ENCODE peak calls at places on chromosomes 5 and 9, in four cellular contexts. One of them, this sample, is unnamed.

GRCh38 chr5:77839691-77840090 is 63.6 kb upstream of the TBCA start:
- DNase-seq in lower lobe of right lung: no peak
- DNase-seq in epithelial cell of esophagus: no peak
- DNase-seq in ascending aorta: no peak
- DNase-seq in this sample: no peak

GRCh38 chr9:108743426-108743825 is 112.4 kb downstream of the ACTL7B start:
- DNase-seq in lower lobe of right lung: no peak
- DNase-seq in epithelial cell of esophagus: no peak
- DNase-seq in ascending aorta: no peak
- DNase-seq in this sample: no peak

GRCh38 chr9:17742065-17742464 is 163.2 kb downstream of the SH3GL2 start:
- DNase-seq in lower lobe of right lung: no peak
- DNase-seq in epithelial cell of esophagus: peak
- DNase-seq in ascending aorta: no peak
- DNase-seq in this sample: no peak

GRCh38 chr5:90985341-90985740 is 397.8 kb downstream of the ARRDC3 start:
- DNase-seq in epithelial cell of esophagus: no peak
- DNase-seq in ascending aorta: no peak
- DNase-seq in lower lobe of right lung: no peak
- DNase-seq in this sample: no peak

GRCh38 chr9:920927-921326 is 55.5 kb upstream of the DMRT3 start:
- DNase-seq in lower lobe of right lung: no peak
- DNase-seq in epithelial cell of esophagus: no peak
- DNase-seq in ascending aorta: no peak
- DNase-seq in this sample: no peak

GRCh38 chr9:84121991-84122523 is 141.5 kb downstream of the RMI1 start:
- DNase-seq in epithelial cell of esophagus: no peak
- DNase-seq in lower lobe of right lung: no peak
- DNase-seq in ascending aorta: no peak
- DNase-seq in this sample: no peak

GRCh38 chr5:136686192-136686872 is 321.0 kb upstream of the TRPC7 start:
- DNase-seq in epithelial cell of esophagus: peak
- DNase-seq in lower lobe of right lung: no peak
- DNase-seq in ascending aorta: no peak
- DNase-seq in this sample: no peak

GRCh38 chr5:139962445-139962844 is 80.7 kb downstream of the NRG2 start:
- DNase-seq in epithelial cell of esophagus: no peak
- DNase-seq in lower lobe of right lung: no peak
- DNase-seq in ascending aorta: no peak
- DNase-seq in this sample: no peak

GRCh38 chr9:79975471-79976316 is 403.9 kb downstream of the TLE4 start:
- DNase-seq in lower lobe of right lung: no peak
- DNase-seq in ascending aorta: no peak
- DNase-seq in epithelial cell of esophagus: no peak
- DNase-seq in this sample: no peak

GRCh38 chr9:133306242-133307194 is 29.5 kb downstream of the SURF6 start:
- DNase-seq in lower lobe of right lung: no peak
- DNase-seq in ascending aorta: no peak
- DNase-seq in epithelial cell of esophagus: no peak
- DNase-seq in this sample: no peak

GRCh38 chr5:172383231-172383802 is 71.0 kb downstream of the SH3PXD2B start:
- DNase-seq in lower lobe of right lung: no peak
- DNase-seq in ascending aorta: no peak
- DNase-seq in epithelial cell of esophagus: peak
- DNase-seq in this sample: peak

GRCh38 chr5:19986036-19986619 is 1.9 kb downstream of the CDH18 start:
- DNase-seq in epithelial cell of esophagus: peak
- DNase-seq in ascending aorta: no peak
- DNase-seq in lower lobe of right lung: no peak
- DNase-seq in this sample: no peak

GRCh38 chr9:116190997-116191396 is 37.4 kb downstream of the PAPPA start:
- DNase-seq in ascending aorta: no peak
- DNase-seq in lower lobe of right lung: no peak
- DNase-seq in epithelial cell of esophagus: peak
- DNase-seq in this sample: no peak

GRCh38 chr5:172773481-172774469 is 2.8 kb upstream of the DUSP1 start:
- DNase-seq in ascending aorta: no peak
- DNase-seq in lower lobe of right lung: no peak
- DNase-seq in epithelial cell of esophagus: peak
- DNase-seq in this sample: no peak

GRCh38 chr9:110141118-110141797 is 66.7 kb downstream of the C9orf152 start:
- DNase-seq in ascending aorta: no peak
- DNase-seq in epithelial cell of esophagus: peak
- DNase-seq in lower lobe of right lung: no peak
- DNase-seq in this sample: no peak

GRCh38 chr9:86891091-86891490 is 56.2 kb downstream of the GAS1 start:
- DNase-seq in ascending aorta: no peak
- DNase-seq in epithelial cell of esophagus: no peak
- DNase-seq in lower lobe of right lung: no peak
- DNase-seq in this sample: no peak

GRCh38 chr5:154118832-154119442 is 71.6 kb upstream of the GALNT10 start:
- DNase-seq in lower lobe of right lung: no peak
- DNase-seq in ascending aorta: no peak
- DNase-seq in epithelial cell of esophagus: peak
- DNase-seq in this sample: no peak

GRCh38 chr5:52657231-52657645 is 130.5 kb upstream of the ITGA1 start:
- DNase-seq in lower lobe of right lung: no peak
- DNase-seq in epithelial cell of esophagus: peak
- DNase-seq in ascending aorta: no peak
- DNase-seq in this sample: no peak

GRCh38 chr5:158970569-158971014 is 129.1 kb downstream of the EBF1 start:
- DNase-seq in ascending aorta: no peak
- DNase-seq in lower lobe of right lung: no peak
- DNase-seq in epithelial cell of esophagus: no peak
- DNase-seq in this sample: no peak

GRCh38 chr9:108803666-108804065 is 52.1 kb downstream of the ACTL7B start:
- DNase-seq in lower lobe of right lung: no peak
- DNase-seq in epithelial cell of esophagus: no peak
- DNase-seq in ascending aorta: no peak
- DNase-seq in this sample: no peak

GRCh38 chr5:102747386-102748166 is 7.5 kb upstream of the PAM start:
- DNase-seq in lower lobe of right lung: no peak
- DNase-seq in ascending aorta: no peak
- DNase-seq in epithelial cell of esophagus: no peak
- DNase-seq in this sample: no peak

GRCh38 chr5:7548576-7548975 is 152.6 kb downstream of the ADCY2 start:
- DNase-seq in ascending aorta: no peak
- DNase-seq in lower lobe of right lung: no peak
- DNase-seq in epithelial cell of esophagus: no peak
- DNase-seq in this sample: no peak

GRCh38 chr9:132826131-132826530 is 52.0 kb downstream of the AK8 start:
- DNase-seq in ascending aorta: no peak
- DNase-seq in lower lobe of right lung: no peak
- DNase-seq in epithelial cell of esophagus: no peak
- DNase-seq in this sample: no peak

GRCh38 chr9:80874276-80874675 is 815.1 kb downstream of the TLE1 start:
- DNase-seq in epithelial cell of esophagus: peak
- DNase-seq in ascending aorta: no peak
- DNase-seq in lower lobe of right lung: no peak
- DNase-seq in this sample: no peak

GRCh38 chr5:156188026-156188425 is 138.9 kb upstream of the SGCD start:
- DNase-seq in lower lobe of right lung: no peak
- DNase-seq in ascending aorta: no peak
- DNase-seq in epithelial cell of esophagus: no peak
- DNase-seq in this sample: no peak

GRCh38 chr9:98584059-98584458 is 124.7 kb downstream of the GABBR2 start:
- DNase-seq in epithelial cell of esophagus: no peak
- DNase-seq in ascending aorta: no peak
- DNase-seq in lower lobe of right lung: no peak
- DNase-seq in this sample: no peak

GRCh38 chr9:134324359-134325095 is 1.7 kb upstream of the RXRA start:
- DNase-seq in lower lobe of right lung: peak
- DNase-seq in epithelial cell of esophagus: no peak
- DNase-seq in ascending aorta: no peak
- DNase-seq in this sample: no peak

GRCh38 chr5:171420429-171421231 is 1.2 kb downstream of the FGF18 start:
- DNase-seq in epithelial cell of esophagus: peak
- DNase-seq in lower lobe of right lung: peak
- DNase-seq in ascending aorta: peak
- DNase-seq in this sample: peak

GRCh38 chr5:6372251-6373080 is 5.9 kb downstream of the MED10 start:
- DNase-seq in lower lobe of right lung: no peak
- DNase-seq in epithelial cell of esophagus: no peak
- DNase-seq in ascending aorta: no peak
- DNase-seq in this sample: peak

GRCh38 chr9:37036237-37037136 is 2.4 kb upstream of the PAX5 start:
- DNase-seq in epithelial cell of esophagus: peak
- DNase-seq in ascending aorta: no peak
- DNase-seq in lower lobe of right lung: peak
- DNase-seq in this sample: peak

GRCh38 chr5:61887271-61887670 is 418.7 kb upstream of the KIF2A start:
- DNase-seq in ascending aorta: no peak
- DNase-seq in lower lobe of right lung: no peak
- DNase-seq in epithelial cell of esophagus: peak
- DNase-seq in this sample: no peak

GRCh38 chr9:115024925-115025535 is 92.9 kb downstream of the TNC start:
- DNase-seq in ascending aorta: no peak
- DNase-seq in epithelial cell of esophagus: no peak
- DNase-seq in lower lobe of right lung: no peak
- DNase-seq in this sample: no peak

GRCh38 chr5:151459680-151460079 is 12.3 kb downstream of the SLC36A1 start:
- DNase-seq in ascending aorta: no peak
- DNase-seq in epithelial cell of esophagus: no peak
- DNase-seq in lower lobe of right lung: no peak
- DNase-seq in this sample: no peak

DNA sequence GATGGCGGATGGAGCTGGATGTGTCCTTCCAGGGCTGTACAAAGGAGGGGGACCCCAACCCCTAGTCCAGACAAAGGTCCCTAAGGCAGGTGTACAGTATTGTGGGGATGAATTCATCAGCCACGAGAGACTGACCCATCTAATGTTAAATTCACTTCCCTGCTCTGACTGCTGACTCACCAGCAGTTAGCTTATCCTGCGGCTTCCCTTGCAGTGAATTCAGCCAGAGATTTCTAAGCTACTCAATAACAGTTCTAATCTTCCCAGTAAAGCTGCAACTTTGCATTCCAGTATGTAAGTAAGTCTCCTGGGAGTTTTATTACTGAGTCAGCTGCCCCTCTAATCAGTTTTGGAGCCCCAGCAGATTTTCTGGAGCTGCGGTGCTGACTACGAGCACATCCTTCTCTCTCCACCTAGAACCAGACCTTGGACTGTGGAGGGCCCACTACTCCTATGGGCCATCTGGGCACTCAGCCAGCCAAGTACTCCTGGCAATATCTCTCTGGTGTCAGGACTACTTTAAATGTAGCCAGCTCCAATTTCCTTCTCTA is 16.1 kb downstream of the B4GALT1 start:
- DNase-seq in ascending aorta: no peak
- DNase-seq in epithelial cell of esophagus: peak
- DNase-seq in lower lobe of right lung: no peak
- DNase-seq in this sample: peak
- H3K4me3 ChIP-seq in ascending aorta: no peak
- H3K4me3 ChIP-seq in epithelial cell of esophagus: no peak
- H3K4me3 ChIP-seq in lower lobe of right lung: no peak
- H3K4me3 ChIP-seq in this sample: no peak

GRCh38 chr9:93087971-93088655 is 7.9 kb upstream of the CARD19 start:
- DNase-seq in lower lobe of right lung: peak
- DNase-seq in ascending aorta: no peak
- DNase-seq in epithelial cell of esophagus: no peak
- DNase-seq in this sample: peak
- H3K4me3 ChIP-seq in lower lobe of right lung: no peak
- H3K4me3 ChIP-seq in ascending aorta: no peak
- H3K4me3 ChIP-seq in epithelial cell of esophagus: no peak
- H3K4me3 ChIP-seq in this sample: no peak

GRCh38 chr9:21592063-21592338 is 109.9 kb upstream of the IFNE start:
- DNase-seq in lower lobe of right lung: no peak
- DNase-seq in ascending aorta: no peak
- DNase-seq in epithelial cell of esophagus: no peak
- DNase-seq in this sample: no peak
- H3K4me3 ChIP-seq in lower lobe of right lung: no peak
- H3K4me3 ChIP-seq in ascending aorta: no peak
- H3K4me3 ChIP-seq in epithelial cell of esophagus: no peak
- H3K4me3 ChIP-seq in this sample: no peak

DNA sequence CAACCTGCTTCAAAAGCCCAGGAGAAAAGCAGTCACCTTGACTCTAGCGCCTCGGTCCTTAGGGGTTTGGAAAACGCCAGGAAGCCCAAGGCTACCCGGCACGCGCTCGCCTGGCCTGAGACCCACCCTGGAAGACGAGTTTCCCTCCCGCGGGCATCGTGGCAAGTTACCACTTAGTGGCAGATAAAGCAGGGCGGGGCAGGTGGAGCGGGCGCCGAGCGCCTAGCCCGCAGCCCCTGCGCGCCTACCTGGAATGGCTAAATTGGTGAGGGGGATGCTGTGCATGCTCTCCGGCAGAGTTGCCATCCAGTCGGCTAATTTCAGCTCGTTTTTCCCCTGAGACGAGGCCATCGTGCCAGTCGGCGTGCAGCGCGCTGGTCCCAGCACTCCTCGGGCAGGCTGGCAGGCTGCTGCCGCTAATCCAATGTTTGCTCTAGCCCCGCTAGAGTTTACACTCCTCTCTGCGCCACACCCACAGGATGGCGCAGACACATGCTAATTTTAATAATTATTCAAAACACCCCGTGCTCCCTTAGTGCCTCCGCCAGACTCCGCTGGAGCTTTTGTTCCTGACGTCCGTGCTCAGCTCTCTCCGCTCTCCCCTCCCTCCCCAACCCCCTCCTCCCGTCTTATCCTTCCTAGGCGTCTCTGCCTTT is at the start of gene PLCXD3:
- DNase-seq in lower lobe of right lung: peak
- DNase-seq in epithelial cell of esophagus: peak
- DNase-seq in ascending aorta: no peak
- DNase-seq in this sample: no peak
- H3K4me3 ChIP-seq in lower lobe of right lung: peak
- H3K4me3 ChIP-seq in epithelial cell of esophagus: peak
- H3K4me3 ChIP-seq in ascending aorta: peak
- H3K4me3 ChIP-seq in this sample: peak

GRCh38 chr9:85484235-85484634 is 257.5 kb downstream of the AGTPBP1 start:
- DNase-seq in epithelial cell of esophagus: peak
- DNase-seq in lower lobe of right lung: no peak
- DNase-seq in ascending aorta: no peak
- DNase-seq in this sample: no peak
- H3K4me3 ChIP-seq in epithelial cell of esophagus: no peak
- H3K4me3 ChIP-seq in lower lobe of right lung: no peak
- H3K4me3 ChIP-seq in ascending aorta: no peak
- H3K4me3 ChIP-seq in this sample: no peak

GRCh38 chr5:34013547-34013946 is 5.7 kb upstream of the AMACR start:
- DNase-seq in lower lobe of right lung: no peak
- DNase-seq in ascending aorta: no peak
- DNase-seq in epithelial cell of esophagus: peak
- DNase-seq in this sample: no peak
- H3K4me3 ChIP-seq in lower lobe of right lung: no peak
- H3K4me3 ChIP-seq in ascending aorta: no peak
- H3K4me3 ChIP-seq in epithelial cell of esophagus: no peak
- H3K4me3 ChIP-seq in this sample: no peak

DNA sequence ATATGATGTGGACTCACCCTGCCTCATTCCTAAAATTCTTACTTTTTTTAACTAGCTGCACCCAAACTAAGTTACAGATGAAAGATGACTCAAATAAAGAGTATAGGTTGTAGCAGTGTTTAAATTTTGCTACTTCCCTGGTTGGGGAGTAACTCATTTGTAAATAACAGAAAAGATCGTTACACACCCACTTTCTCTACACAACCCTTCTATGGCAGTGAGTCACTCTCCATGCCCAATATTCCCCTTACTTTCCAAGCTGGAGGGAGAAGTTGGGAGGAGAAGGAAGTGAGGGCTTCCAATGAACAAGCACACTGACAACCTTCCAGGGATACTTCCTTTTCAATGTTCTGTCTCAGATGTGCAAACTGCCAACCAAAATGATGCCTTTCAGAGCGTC is 1.9 kb downstream of the RASEF start:
- DNase-seq in epithelial cell of esophagus: peak
- DNase-seq in lower lobe of right lung: no peak
- DNase-seq in ascending aorta: no peak
- DNase-seq in this sample: no peak
- H3K4me3 ChIP-seq in epithelial cell of esophagus: peak
- H3K4me3 ChIP-seq in lower lobe of right lung: peak
- H3K4me3 ChIP-seq in ascending aorta: no peak
- H3K4me3 ChIP-seq in this sample: no peak